ENCODE peak calls at places on chromosome 14, in four cellular contexts. One of them, this sample, is unnamed.

GRCh38 chr14:64115401-64115800 is 178.8 kb downstream of the ESR2 start:
- DNase-seq in thoracic aorta: no peak
- DNase-seq in activated effector memory CD4-positive, alpha-beta T cell treated with Interleukin-2 at 50 U/mL for 16 hours: no peak
- DNase-seq in AML-193: no peak
- DNase-seq in this sample: no peak

GRCh38 chr14:70602254-70602653 is 1.8 kb upstream of the MED6 start:
- DNase-seq in thoracic aorta: no peak
- DNase-seq in activated effector memory CD4-positive, alpha-beta T cell treated with Interleukin-2 at 50 U/mL for 16 hours: no peak
- DNase-seq in AML-193: no peak
- DNase-seq in this sample: no peak

GRCh38 chr14:30553311-30553989 is 5.5 kb upstream of the G2E3 start:
- DNase-seq in thoracic aorta: no peak
- DNase-seq in activated effector memory CD4-positive, alpha-beta T cell treated with Interleukin-2 at 50 U/mL for 16 hours: no peak
- DNase-seq in AML-193: no peak
- DNase-seq in this sample: no peak

GRCh38 chr14:60807247-60807646 is 72.7 kb downstream of the MNAT1 start:
- DNase-seq in thoracic aorta: no peak
- DNase-seq in activated effector memory CD4-positive, alpha-beta T cell treated with Interleukin-2 at 50 U/mL for 16 hours: no peak
- DNase-seq in AML-193: no peak
- DNase-seq in this sample: peak; percentile 28

GRCh38 chr14:34300330-34300729 is 161.7 kb downstream of the SPTSSA start:
- DNase-seq in thoracic aorta: no peak
- DNase-seq in activated effector memory CD4-positive, alpha-beta T cell treated with Interleukin-2 at 50 U/mL for 16 hours: no peak
- DNase-seq in AML-193: no peak
- DNase-seq in this sample: no peak

GRCh38 chr14:94701854-94702370 is 68.0 kb downstream of the GSC start:
- DNase-seq in thoracic aorta: no peak
- DNase-seq in activated effector memory CD4-positive, alpha-beta T cell treated with Interleukin-2 at 50 U/mL for 16 hours: no peak
- DNase-seq in AML-193: no peak
- DNase-seq in this sample: no peak

GRCh38 chr14:76918751-76919421 is 92.7 kb downstream of the LRRC74A start:
- DNase-seq in thoracic aorta: peak; percentile 88
- DNase-seq in activated effector memory CD4-positive, alpha-beta T cell treated with Interleukin-2 at 50 U/mL for 16 hours: no peak
- DNase-seq in AML-193: no peak
- DNase-seq in this sample: peak; percentile 69

GRCh38 chr14:76386922-76387782 is 11.2 kb downstream of the ESRRB start:
- DNase-seq in thoracic aorta: no peak
- DNase-seq in activated effector memory CD4-positive, alpha-beta T cell treated with Interleukin-2 at 50 U/mL for 16 hours: peak; percentile 22
- DNase-seq in AML-193: peak; percentile 57
- DNase-seq in this sample: peak; percentile 72

GRCh38 chr14:94769413-94770250 is at the start of gene GSC:
- DNase-seq in thoracic aorta: no peak
- DNase-seq in activated effector memory CD4-positive, alpha-beta T cell treated with Interleukin-2 at 50 U/mL for 16 hours: no peak
- DNase-seq in AML-193: no peak
- DNase-seq in this sample: no peak

GRCh38 chr14:68192935-68193334 is 373.4 kb downstream of the RAD51B start:
- DNase-seq in thoracic aorta: no peak
- DNase-seq in activated effector memory CD4-positive, alpha-beta T cell treated with Interleukin-2 at 50 U/mL for 16 hours: no peak
- DNase-seq in AML-193: no peak
- DNase-seq in this sample: no peak

GRCh38 chr14:74281069-74281468 is 21.7 kb downstream of the ABCD4 start:
- DNase-seq in thoracic aorta: no peak
- DNase-seq in activated effector memory CD4-positive, alpha-beta T cell treated with Interleukin-2 at 50 U/mL for 16 hours: no peak
- DNase-seq in AML-193: no peak
- DNase-seq in this sample: no peak

GRCh38 chr14:68897559-68898160 is 81.4 kb downstream of the ACTN1 start:
- DNase-seq in thoracic aorta: no peak
- DNase-seq in activated effector memory CD4-positive, alpha-beta T cell treated with Interleukin-2 at 50 U/mL for 16 hours: no peak
- DNase-seq in AML-193: no peak
- DNase-seq in this sample: no peak